ENCODE peak calls at places on chromosomes 3 and 15, in ten cellular contexts. S, F, C, T, G, X, R, J, A and L are unnamed samples.
A peak's percentile ranks its signal among the peaks of the same experiment; 100 is the strongest.

GRCh38 chr15:100349696-100350433 is 8.1 kb upstream of the ADAMTS17 start:
- DNase-seq in X (peak; percentile 65), C (peak; percentile 70), S (no peak), R (peak; percentile 92), J (peak; percentile 76), A (peak; percentile 95), F (peak; percentile 82), T (peak; percentile 94), G (peak; percentile 85), L (peak; percentile 89)

GRCh38 chr3:53841296-53841695 is 4.9 kb downstream of the CHDH start:
- DNase-seq in X (no peak), S (no peak), F (no peak), T (no peak), A (no peak), J (peak; percentile 51), G (no peak), C (no peak), R (no peak), L (no peak)

GRCh38 chr3:98057631-98058030 is 22.5 kb upstream of the GABRR3 start:
- DNase-seq in J (no peak), F (no peak), A (no peak), T (no peak), G (no peak), R (no peak), S (no peak), C (no peak), X (no peak), L (no peak)

GRCh38 chr3:102156426-102156825 is 278.4 kb upstream of the ZPLD1 start:
- DNase-seq in X (no peak), T (no peak), G (peak; percentile 19), A (no peak), S (peak; percentile 74), F (no peak), C (no peak), J (no peak), R (no peak), L (no peak)

GRCh38 chr3:125121246-125122010 is 65.6 kb upstream of the HEG1 start:
- DNase-seq in J (no peak), F (no peak), C (no peak), T (no peak), X (no peak), A (no peak), R (no peak), G (no peak), S (no peak), L (no peak)

GRCh38 chr3:172156309-172156998 is 117.1 kb downstream of the FNDC3B start:
- DNase-seq in R (no peak), X (no peak), J (no peak), T (no peak), A (peak; percentile 66), F (no peak), S (no peak), G (peak; percentile 72), C (no peak), L (peak; percentile 51)

GRCh38 chr3:52682016-52682415 is 3.7 kb downstream of the PBRM1 start:
- DNase-seq in G (peak; percentile 22), X (no peak), C (no peak), J (peak; percentile 90), S (no peak), T (peak; percentile 42), R (no peak), A (no peak), F (no peak), L (peak; percentile 16)

GRCh38 chr3:197512691-197513571 is 42.8 kb downstream of the BDH1 start:
- DNase-seq in X (no peak), C (no peak), J (no peak), G (no peak), T (no peak), R (no peak), S (no peak), F (no peak), A (no peak), L (no peak)

GRCh38 chr3:123071581-123071980 is 4.8 kb downstream of the PDIA5 start:
- DNase-seq in T (peak; percentile 28), J (no peak), A (no peak), F (no peak), S (no peak), G (no peak), X (no peak), C (no peak), R (no peak), L (no peak)

GRCh38 chr15:81178365-81178764 is 18.3 kb upstream of the IL16 start:
- DNase-seq in X (no peak), G (no peak), R (no peak), A (no peak), C (no peak), J (no peak), S (no peak), F (no peak), T (no peak), L (no peak)

GRCh38 chr15:73809728-73810501 is 56.8 kb upstream of the INSYN1 start:
- DNase-seq in J (no peak), A (no peak), C (no peak), G (peak; percentile 28), X (no peak), R (no peak), S (peak; percentile 73), F (no peak), T (no peak), L (peak; percentile 63)

GRCh38 chr3:29887450-29887849 is 606.6 kb downstream of the RBMS3 start:
- DNase-seq in C (no peak), X (no peak), G (no peak), R (no peak), S (no peak), F (no peak), A (no peak), T (no peak), J (no peak), L (no peak)

GRCh38 chr15:81311834-81312459 is 12.0 kb downstream of the STARD5 start:
- DNase-seq in R (no peak), F (no peak), T (no peak), G (no peak), X (no peak), J (no peak), A (no peak), S (no peak), C (no peak), L (no peak)

GRCh38 chr15:65263313-65263712 is 23.4 kb downstream of the PARP16 start:
- DNase-seq in X (no peak), G (no peak), C (no peak), J (no peak), T (no peak), A (no peak), S (no peak), R (no peak), F (no peak), L (no peak)

GRCh38 chr3:167882057-167882667 is 146.6 kb downstream of the SERPINI1 start:
- DNase-seq in R (no peak), C (no peak), G (peak; percentile 78), F (no peak), T (no peak), J (peak; percentile 30), A (no peak), X (no peak), S (peak; percentile 63), L (peak; percentile 34)

GRCh38 chr3:59436164-59436958 is 386.5 kb upstream of the CFAP20DC start:
- DNase-seq in J (no peak), X (no peak), C (no peak), S (no peak), A (no peak), R (no peak), F (no peak), T (no peak), G (no peak), L (no peak)

GRCh38 chr15:38878026-38878425 is 313.4 kb upstream of the RASGRP1 start:
- DNase-seq in S (no peak), J (no peak), R (no peak), G (no peak), T (no peak), F (no peak), X (no peak), C (no peak), A (no peak), L (no peak)

GRCh38 chr15:89755701-89756100 is 4.7 kb upstream of the MESP1 start:
- DNase-seq in F (no peak), G (no peak), J (no peak), X (no peak), T (no peak), R (no peak), S (no peak), C (no peak), A (no peak), L (no peak)

GRCh38 chr3:77506384-77506783 is 466.5 kb downstream of the ROBO2 start:
- DNase-seq in C (no peak), X (no peak), F (no peak), T (no peak), G (no peak), S (no peak), R (no peak), J (no peak), A (no peak), L (no peak)

GRCh38 chr3:134517796-134518195 is 31.9 kb downstream of the CEP63 start:
- DNase-seq in X (no peak), C (no peak), G (no peak), S (no peak), T (no peak), R (no peak), F (no peak), A (no peak), J (no peak), L (no peak)

GRCh38 chr15:98800437-98801233 is 152.3 kb downstream of the IGF1R start:
- DNase-seq in J (peak; percentile 54), F (no peak), S (peak; percentile 87), A (no peak), T (peak; percentile 50), G (peak; percentile 61), C (no peak), R (peak; percentile 25), X (no peak), L (peak; percentile 18)

GRCh38 chr15:90004252-90004651 is 3.1 kb downstream of the ZNF710 start:
- DNase-seq in F (no peak), G (no peak), J (no peak), T (no peak), X (no peak), R (no peak), C (no peak), A (no peak), S (no peak), L (no peak)

GRCh38 chr15:61890106-61890505 is 170.1 kb downstream of the VPS13C start:
- DNase-seq in S (no peak), A (no peak), F (no peak), C (no peak), X (no peak), R (no peak), G (no peak), J (no peak), T (no peak), L (no peak)

GRCh38 chr3:185318136-185318535 is 44.8 kb upstream of the MAP3K13 start:
- DNase-seq in T (no peak), S (peak; percentile 47), C (no peak), R (no peak), X (no peak), J (peak; percentile 55), F (no peak), G (peak; percentile 21), A (no peak), L (no peak)

GRCh38 chr15:101089579-101090459 is 162.0 kb downstream of the CHSY1 start:
- DNase-seq in X (no peak), F (no peak), J (no peak), T (no peak), A (no peak), C (no peak), R (no peak), G (no peak), S (no peak), L (no peak)